ENCODE peak calls at places on chromosomes 3 and 15, in ten cellular contexts. E, H, J, A, B, Q, N, O, M and P are unnamed samples.

GRCh38 chr15:25862469-25863066 is 559 bp downstream of the ATP10A start:
- DNase-seq in N (no peak), H (no peak), Q (no peak), B (no peak), A (peak), M (peak), E (peak), J (no peak), O (peak), P (peak)

GRCh38 chr15:56741541-56741940 is 8.2 kb upstream of the ZNF280D start:
- DNase-seq in M (no peak), Q (no peak), O (no peak), E (no peak), J (no peak), N (no peak), A (peak), H (no peak), B (no peak), P (no peak)

GRCh38 chr15:80564056-80564455 is 131.1 kb upstream of the ABHD17C start:
- DNase-seq in B (no peak), M (no peak), Q (no peak), A (no peak), H (no peak), N (no peak), J (no peak), E (no peak), O (no peak), P (no peak)

GRCh38 chr3:104855702-104856101 is 511.0 kb upstream of the ALCAM start:
- DNase-seq in M (no peak), B (no peak), N (no peak), H (no peak), A (no peak), Q (no peak), E (no peak), O (no peak), J (no peak), P (no peak)

GRCh38 chr3:98784666-98785600 is 21.8 kb downstream of the ST3GAL6 start:
- DNase-seq in H (peak), N (peak), E (peak), M (no peak), O (peak), Q (no peak), J (peak), B (no peak), A (peak), P (no peak)

GRCh38 chr15:52370010-52370409 is 74.4 kb upstream of the MYO5C start:
- DNase-seq in O (no peak), J (peak), H (no peak), N (peak), B (no peak), M (no peak), E (no peak), Q (peak), A (no peak), P (no peak)

GRCh38 chr15:79370716-79371115 is 59.8 kb downstream of the TMED3 start:
- DNase-seq in H (no peak), Q (no peak), M (no peak), E (peak), N (peak), A (no peak), O (peak), B (no peak), J (no peak), P (no peak)

GRCh38 chr3:59280113-59280512 is 230.3 kb upstream of the CFAP20DC start:
- DNase-seq in Q (no peak), N (no peak), E (no peak), A (no peak), M (no peak), O (no peak), H (no peak), B (no peak), J (peak), P (no peak)

GRCh38 chr3:62798000-62798399 is 77.2 kb downstream of the CADPS start:
- DNase-seq in A (no peak), J (no peak), N (no peak), M (no peak), Q (no peak), B (no peak), E (no peak), H (no peak), O (no peak), P (no peak)

GRCh38 chr3:24586920-24587319 is 92.3 kb upstream of the THRB start:
- DNase-seq in M (no peak), A (no peak), O (no peak), H (no peak), N (no peak), B (no peak), J (no peak), E (no peak), Q (no peak), P (no peak)

GRCh38 chr3:64673159-64673715 is 14.6 kb downstream of the ADAMTS9 start:
- DNase-seq in A (no peak), O (no peak), N (no peak), M (no peak), B (no peak), E (no peak), H (no peak), J (no peak), Q (no peak), P (no peak)

GRCh38 chr15:93312891-93313486 is 224.0 kb upstream of the RGMA start:
- DNase-seq in N (no peak), H (no peak), M (peak), O (no peak), Q (no peak), B (peak), E (no peak), J (no peak), A (no peak), P (no peak)

GRCh38 chr3:107957506-107957905 is 133.3 kb downstream of the CD47 start:
- DNase-seq in N (no peak), Q (no peak), J (no peak), B (no peak), H (no peak), M (peak), E (peak), A (peak), O (no peak), P (no peak)

GRCh38 chr15:57640935-57641682 is 49.4 kb downstream of the MYZAP start:
- DNase-seq in B (peak), H (no peak), E (no peak), J (peak), N (peak), O (peak), A (peak), Q (no peak), M (peak), P (no peak)

GRCh38 chr3:140292154-140292553 is 357.2 kb downstream of the CLSTN2 start:
- DNase-seq in M (no peak), E (no peak), O (peak), H (peak), J (peak), Q (no peak), N (no peak), A (peak), B (no peak), P (no peak)

GRCh38 chr3:132265008-132265407 is 52.2 kb upstream of the ACP3 start:
- DNase-seq in B (no peak), N (no peak), O (no peak), Q (no peak), H (no peak), A (peak), E (no peak), M (no peak), J (no peak), P (no peak)

GRCh38 chr3:54520060-54520459 is 397.7 kb downstream of the CACNA2D3 start:
- DNase-seq in Q (no peak), O (no peak), E (no peak), N (no peak), H (no peak), A (no peak), B (no peak), J (no peak), M (no peak), P (no peak)

GRCh38 chr15:78224024-78224413 is 10.3 kb downstream of the ACSBG1 start:
- DNase-seq in M (no peak), J (no peak), E (no peak), A (no peak), O (no peak), B (no peak), H (no peak), N (no peak), Q (peak), P (no peak)

GRCh38 chr3:61353353-61353752 is 102.1 kb upstream of the FHIT start:
- DNase-seq in H (no peak), O (no peak), J (no peak), A (no peak), E (no peak), Q (no peak), N (no peak), M (no peak), B (peak), P (no peak)

GRCh38 chr3:37519661-37520060 is 342.0 kb upstream of the CTDSPL start:
- DNase-seq in A (no peak), N (no peak), M (no peak), O (no peak), Q (peak), J (no peak), B (no peak), E (no peak), H (no peak), P (no peak)

GRCh38 chr15:90046289-90046688 is 45.2 kb downstream of the ZNF710 start:
- DNase-seq in B (no peak), J (no peak), H (no peak), Q (no peak), O (no peak), E (no peak), N (no peak), A (no peak), M (no peak), P (peak)